ENCODE peak calls at places on chromosome 1, in ten cellular contexts. W, P, G, K, S, B, V, M, A and L are unnamed samples.

GRCh38 chr1:183812686-183813569 is 8.0 kb downstream of the RGL1 start:
- DNase-seq in W (peak; percentile 52), P (peak; percentile 17), G (no peak), K (no peak), S (no peak), B (peak; percentile 61), V (no peak), M (no peak), A (no peak), L (no peak)

GRCh38 chr1:96598416-96599168 is 123.0 kb upstream of the PTBP2 start:
- DNase-seq in W (no peak), P (no peak), G (no peak), K (no peak), S (no peak), B (no peak), V (no peak), M (no peak), A (no peak), L (no peak)

GRCh38 chr1:77282187-77282865 is 507 bp downstream of the AK5 start:
- DNase-seq in W (peak; percentile 67), P (no peak), G (no peak), K (no peak), S (peak; percentile 37), B (peak; percentile 48), V (peak; percentile 42), M (peak; percentile 33), A (peak; percentile 9), L (peak; percentile 44)

GRCh38 chr1:198167436-198167934 is 10.7 kb downstream of the NEK7 start:
- DNase-seq in W (no peak), P (peak; percentile 64), G (no peak), K (no peak), S (no peak), B (no peak), V (no peak), M (peak; percentile 41), A (no peak), L (no peak)

GRCh38 chr1:116990612-116991151 is 10.9 kb upstream of the CD101 start:
- DNase-seq in W (no peak), P (peak; percentile 65), G (peak; percentile 93), K (peak; percentile 58), S (no peak), B (no peak), V (no peak), M (peak; percentile 54), A (peak; percentile 58), L (no peak)

GRCh38 chr1:247291835-247292561 is 36.1 kb downstream of the VN1R5 start:
- DNase-seq in W (no peak), P (no peak), G (no peak), K (no peak), S (no peak), B (no peak), V (no peak), M (no peak), A (no peak), L (no peak)

GRCh38 chr1:228073870-228074545 is 8.5 kb upstream of the ARF1 start:
- DNase-seq in W (peak; percentile 79), P (peak; percentile 7), G (no peak), K (peak; percentile 46), S (no peak), B (peak; percentile 54), V (no peak), M (no peak), A (no peak), L (peak; percentile 57)

GRCh38 chr1:18646091-18646775 is 15.6 kb downstream of the PAX7 start:
- DNase-seq in W (peak; percentile 87), P (no peak), G (no peak), K (no peak), S (no peak), B (no peak), V (no peak), M (no peak), A (no peak), L (no peak)

GRCh38 chr1:177937931-177938330 is 31.9 kb downstream of the SEC16B start:
- DNase-seq in W (no peak), P (no peak), G (no peak), K (no peak), S (no peak), B (no peak), V (no peak), M (peak; percentile 8), A (no peak), L (no peak)

GRCh38 chr1:188669715-188670114 is 1807.9 kb downstream of the BRINP3 start:
- DNase-seq in W (no peak), P (no peak), G (no peak), K (no peak), S (no peak), B (no peak), V (no peak), M (no peak), A (no peak), L (no peak)

GRCh38 chr1:181905944-181906597 is 155.4 kb downstream of the ZNF648 start:
- DNase-seq in W (no peak), P (no peak), G (no peak), K (no peak), S (no peak), B (no peak), V (no peak), M (no peak), A (no peak), L (no peak)

GRCh38 chr1:181909010-181909409 is 152.5 kb downstream of the ZNF648 start:
- DNase-seq in W (no peak), P (no peak), G (no peak), K (no peak), S (no peak), B (no peak), V (no peak), M (no peak), A (no peak), L (no peak)

GRCh38 chr1:181911715-181912114 is 149.8 kb downstream of the ZNF648 start:
- DNase-seq in W (no peak), P (no peak), G (no peak), K (no peak), S (no peak), B (no peak), V (no peak), M (no peak), A (no peak), L (no peak)

GRCh38 chr1:181906631-181907030 is 154.9 kb downstream of the ZNF648 start:
- DNase-seq in W (no peak), P (no peak), G (no peak), K (no peak), S (no peak), B (no peak), V (no peak), M (no peak), A (no peak), L (no peak)

GRCh38 chr1:181910905-181911304 is 150.6 kb downstream of the ZNF648 start:
- DNase-seq in W (peak; percentile 18), P (no peak), G (no peak), K (no peak), S (no peak), B (no peak), V (no peak), M (no peak), A (no peak), L (no peak)
- TF ChIP-seq CTCF in W (peak; percentile 55), P (no peak), G (no peak), K (no peak), S (no peak), B (peak; percentile 66), V (peak; percentile 7), M (no peak), A (no peak), L (no peak)

GRCh38 chr1:229217716-229218115 is 53.2 kb upstream of the RAB4A start:
- DNase-seq in W (no peak), P (no peak), G (no peak), K (no peak), S (no peak), B (no peak), V (no peak), M (no peak), A (no peak), L (peak; percentile 12)
- TF ChIP-seq CTCF in W (no peak), P (no peak), G (no peak), K (no peak), S (no peak), B (peak; percentile 35), V (no peak), M (no peak), A (no peak), L (no peak)

DNA sequence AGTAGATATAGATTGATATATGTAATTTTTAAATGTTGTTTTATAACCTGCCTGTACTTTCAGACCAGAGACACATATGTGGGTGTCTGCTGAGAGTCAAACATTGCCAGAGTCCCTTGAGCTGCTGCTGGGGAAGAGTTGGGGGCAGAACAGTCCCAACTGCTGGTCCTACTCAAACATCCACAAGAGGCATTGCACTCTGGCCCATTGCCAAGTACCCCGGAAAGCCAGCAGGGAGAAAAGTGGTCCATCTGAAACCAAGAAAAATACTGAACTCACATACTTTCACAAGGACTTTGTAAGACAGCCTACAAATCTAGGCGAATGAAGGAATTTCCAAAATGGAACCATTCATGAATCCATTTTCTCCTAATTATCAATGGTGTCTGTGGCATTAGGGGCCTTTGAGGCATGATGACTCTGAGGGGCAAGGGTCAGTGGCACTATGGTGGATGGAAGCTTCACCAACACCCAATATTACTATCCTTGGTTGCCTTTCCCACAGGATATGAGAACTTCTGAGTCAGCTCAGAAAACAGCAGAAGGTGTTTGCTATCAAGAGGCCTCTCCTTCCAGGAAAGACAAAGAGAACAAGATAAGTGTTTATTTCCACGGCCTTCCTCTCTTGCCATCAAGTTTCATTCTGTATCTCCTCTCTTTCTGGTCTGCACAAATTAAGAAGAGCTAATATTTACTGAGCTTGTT is 7.3 kb upstream of the TBX15 start:
- DNase-seq in W (no peak), P (no peak), G (no peak), K (no peak), S (no peak), B (no peak), V (no peak), M (no peak), A (no peak), L (no peak)
- TF ChIP-seq CTCF in W (no peak), P (no peak), G (no peak), K (no peak), S (no peak), B (no peak), V (no peak), M (no peak), A (no peak), L (no peak)

GRCh38 chr1:79974659-79975058 is 968.1 kb upstream of the ADGRL4 start:
- DNase-seq in W (peak; percentile 9), P (no peak), G (no peak), K (no peak), S (no peak), B (peak; percentile 41), V (no peak), M (no peak), A (no peak), L (no peak)

GRCh38 chr1:79981483-79981882 is 975.0 kb upstream of the ADGRL4 start:
- DNase-seq in W (no peak), P (no peak), G (no peak), K (no peak), S (no peak), B (no peak), V (no peak), M (no peak), A (no peak), L (no peak)

GRCh38 chr1:79982218-79982617 is 975.7 kb upstream of the ADGRL4 start:
- DNase-seq in W (no peak), P (peak; percentile 71), G (no peak), K (no peak), S (peak; percentile 16), B (no peak), V (no peak), M (no peak), A (peak; percentile 81), L (no peak)

DNA sequence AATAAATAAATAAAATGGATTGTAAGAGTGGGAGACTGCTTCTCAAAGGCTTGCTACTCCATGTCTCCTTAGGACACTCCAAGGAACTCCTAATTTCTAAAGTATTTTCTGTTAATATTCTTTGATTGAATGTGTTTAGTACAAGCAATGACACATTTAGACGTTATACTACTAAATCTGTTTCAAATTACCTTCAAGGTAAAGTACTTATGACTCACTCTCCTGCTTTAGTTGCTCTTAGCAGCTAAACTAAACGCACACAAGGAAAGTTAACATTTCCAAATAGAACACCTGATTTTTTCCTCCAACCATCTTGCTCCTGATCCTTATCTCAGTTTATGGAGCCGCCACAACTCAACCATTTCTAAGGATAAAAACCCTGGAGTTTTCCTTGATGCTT is 969.8 kb upstream of the ADGRL4 start:
- DNase-seq in W (no peak), P (no peak), G (no peak), K (no peak), S (no peak), B (no peak), V (no peak), M (no peak), A (no peak), L (no peak)
- TF ChIP-seq CTCF in W (no peak), P (no peak), G (no peak), K (no peak), S (no peak), B (no peak), V (no peak), M (no peak), A (no peak), L (no peak)